ENCODE peak calls at places on chromosomes 4 and X, in four cellular contexts. T, W, F and M are unnamed samples.

GRCh38 chr4:130712038-130712437 is 1616.1 kb downstream of the C4orf33 start:
- DNase-seq in F (no peak), T (no peak), W (no peak), M (no peak)

GRCh38 chrX:141975839-141976238 is 72.1 kb downstream of the MAGEC1 start:
- DNase-seq in W (no peak), F (no peak), T (no peak), M (no peak)

GRCh38 chr4:90769251-90769650 is 642.1 kb downstream of the CCSER1 start:
- DNase-seq in W (no peak), T (no peak), F (no peak), M (no peak)

GRCh38 chr4:83285022-83285387 is 407 bp upstream of the COQ2 start:
- DNase-seq in W (no peak), T (no peak), F (no peak), M (peak)

GRCh38 chr4:170134821-170135220 is 45.1 kb upstream of the AADAT start:
- DNase-seq in W (no peak), T (no peak), F (no peak), M (no peak)

GRCh38 chrX:55695227-55696018 is 22.1 kb upstream of the RRAGB start:
- DNase-seq in T (no peak), W (no peak), F (no peak), M (no peak)

GRCh38 chr4:186009976-186010375 is 59.0 kb upstream of the TLR3 start:
- DNase-seq in W (no peak), F (no peak), T (no peak), M (no peak)

GRCh38 chr4:76445911-76446310 is 10.9 kb downstream of the SHROOM3 start:
- DNase-seq in W (no peak), T (no peak), F (no peak), M (no peak)

GRCh38 chrX:30310429-30311206 is 1.4 kb upstream of the NR0B1 start:
- DNase-seq in F (no peak), W (no peak), T (no peak), M (no peak)

GRCh38 chrX:48471504-48471903 is 1.4 kb upstream of the SLC38A5 start:
- DNase-seq in W (no peak), T (no peak), F (no peak), M (no peak)

GRCh38 chr4:168486961-168487820 is 6.9 kb upstream of the DDX60L start:
- DNase-seq in W (no peak), T (no peak), F (no peak), M (peak)

GRCh38 chr4:2078584-2078983 is 19.5 kb downstream of the NAT8L start:
- DNase-seq in F (no peak), T (no peak), W (peak), M (no peak)

DNA sequence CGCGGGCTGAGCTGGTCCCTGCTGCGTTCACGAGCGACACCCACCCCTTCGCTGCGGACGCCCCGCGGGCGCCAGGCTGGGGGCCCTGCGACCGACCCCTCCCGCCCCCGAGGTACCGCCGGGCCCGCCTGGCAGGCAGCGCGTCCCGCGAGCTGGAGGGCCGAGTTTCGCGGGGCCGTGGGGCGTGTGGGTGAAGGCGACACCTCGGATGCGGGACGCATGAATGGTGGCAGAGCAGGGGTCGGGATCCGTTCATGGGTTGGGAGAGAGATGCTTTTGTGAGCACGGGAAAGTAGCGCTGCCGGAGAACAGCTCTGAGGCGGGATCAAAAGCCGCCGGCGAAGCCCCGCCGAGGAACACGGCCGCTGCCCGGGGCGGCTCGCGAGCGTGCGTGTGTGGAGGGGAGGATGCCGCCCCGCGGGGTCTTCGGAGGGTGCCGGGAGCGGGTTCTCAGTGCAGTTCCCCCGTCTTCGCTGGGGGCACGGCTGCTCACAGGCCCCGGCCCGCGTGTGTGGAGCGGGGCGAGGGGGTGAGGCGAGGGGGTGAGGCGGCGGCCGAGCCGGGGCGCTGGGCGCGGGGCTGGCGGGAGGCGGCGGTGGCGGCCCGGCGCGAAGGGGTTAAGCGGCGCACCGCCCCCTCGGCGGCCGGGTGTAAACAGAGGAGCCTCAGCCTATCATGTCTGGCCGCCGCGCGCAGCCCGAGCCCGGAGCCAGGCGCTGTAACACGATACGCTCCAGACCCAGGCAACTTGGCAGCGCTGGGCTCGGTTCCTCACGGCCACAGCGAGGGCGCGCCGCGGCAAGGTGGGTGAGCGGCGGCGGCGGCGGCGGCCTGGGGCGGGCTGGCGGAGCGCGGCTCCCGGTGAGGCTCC is 205.3 kb downstream of the TENM3 start:
- DNase-seq in T (peak), W (peak), F (peak), M (peak)
- TF ChIP-seq POLR2A in T (peak), W (peak), F (no peak), M (no peak)

DNA sequence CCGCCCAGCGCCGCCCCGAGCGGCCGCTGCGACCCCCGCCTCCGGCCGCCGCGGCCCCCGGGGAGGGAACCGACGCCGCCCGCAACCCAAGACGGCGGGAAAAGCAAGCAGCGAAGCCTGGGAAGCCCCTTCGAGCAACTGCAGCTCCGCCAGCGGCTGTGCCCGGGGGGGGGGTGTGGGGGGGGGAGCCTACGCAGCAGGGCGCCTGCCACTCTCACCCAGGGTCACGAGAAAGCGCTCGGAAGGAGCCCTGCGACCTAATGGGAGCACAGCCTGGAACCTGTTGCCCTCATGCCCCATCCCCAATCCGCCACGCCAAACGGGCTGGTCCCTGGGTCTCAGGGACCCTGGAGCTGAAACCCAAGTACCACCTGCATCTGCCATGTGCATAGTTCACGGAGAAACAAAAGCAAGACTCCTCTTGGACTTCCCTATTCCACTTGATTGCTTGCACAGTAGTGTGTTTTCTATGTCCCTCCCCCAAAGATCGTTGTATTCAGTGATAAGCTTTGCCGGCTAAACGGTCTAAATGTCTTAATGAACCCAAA is 318 bp upstream of the GAB3 start:
- DNase-seq in W (peak), F (no peak), T (no peak), M (no peak)
- TF ChIP-seq POLR2A in W (no peak), F (no peak), T (no peak), M (no peak)

GRCh38 chrX:106802388-106803275 is at the start of gene TBC1D8B:
- DNase-seq in T (no peak), W (peak), F (peak), M (peak)

DNA sequence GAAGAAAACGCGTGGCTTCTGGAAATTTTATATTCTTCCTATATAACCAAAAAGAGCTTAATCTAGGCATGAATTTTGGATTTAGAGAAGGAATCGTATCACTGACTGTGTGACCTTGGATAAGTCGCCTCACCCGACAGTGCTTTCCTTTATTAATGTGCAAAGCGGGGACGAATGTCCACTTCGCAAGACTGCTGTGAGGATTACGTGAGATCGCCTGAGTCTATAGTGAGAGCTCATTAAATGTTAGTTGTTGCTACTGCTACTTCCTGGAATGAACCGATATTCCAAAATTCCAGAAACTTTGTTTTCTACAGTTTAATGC is 448 bp upstream of the TBC1D8B start:
- DNase-seq in W (no peak), F (no peak), T (no peak), M (no peak)
- TF ChIP-seq POLR2A in W (no peak), F (no peak), T (no peak), M (no peak)

DNA sequence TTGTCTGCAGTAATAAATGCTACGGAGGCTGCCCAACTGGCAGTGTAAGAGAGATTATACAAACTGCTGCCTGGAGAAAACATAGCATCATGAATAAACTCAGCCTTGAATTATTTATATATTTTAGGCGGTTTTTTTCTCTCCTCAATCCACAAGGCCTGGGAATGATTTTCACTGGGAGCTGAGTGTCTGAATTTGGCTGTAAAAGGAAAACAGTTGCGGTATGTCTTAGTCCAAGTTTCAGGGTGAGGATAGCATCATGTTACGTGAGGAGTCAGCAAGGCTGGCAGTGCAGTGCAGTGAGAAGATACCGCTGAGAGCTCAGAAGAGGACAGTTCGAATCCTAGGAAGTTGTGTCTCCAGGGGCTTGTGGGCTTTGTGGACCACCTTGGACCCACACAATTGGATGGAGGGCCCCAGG is 291.5 kb upstream of the BOD1L1 start:
- DNase-seq in T (no peak), W (no peak), F (no peak), M (no peak)
- TF ChIP-seq POLR2A in T (no peak), W (no peak), F (no peak), M (no peak)

DNA sequence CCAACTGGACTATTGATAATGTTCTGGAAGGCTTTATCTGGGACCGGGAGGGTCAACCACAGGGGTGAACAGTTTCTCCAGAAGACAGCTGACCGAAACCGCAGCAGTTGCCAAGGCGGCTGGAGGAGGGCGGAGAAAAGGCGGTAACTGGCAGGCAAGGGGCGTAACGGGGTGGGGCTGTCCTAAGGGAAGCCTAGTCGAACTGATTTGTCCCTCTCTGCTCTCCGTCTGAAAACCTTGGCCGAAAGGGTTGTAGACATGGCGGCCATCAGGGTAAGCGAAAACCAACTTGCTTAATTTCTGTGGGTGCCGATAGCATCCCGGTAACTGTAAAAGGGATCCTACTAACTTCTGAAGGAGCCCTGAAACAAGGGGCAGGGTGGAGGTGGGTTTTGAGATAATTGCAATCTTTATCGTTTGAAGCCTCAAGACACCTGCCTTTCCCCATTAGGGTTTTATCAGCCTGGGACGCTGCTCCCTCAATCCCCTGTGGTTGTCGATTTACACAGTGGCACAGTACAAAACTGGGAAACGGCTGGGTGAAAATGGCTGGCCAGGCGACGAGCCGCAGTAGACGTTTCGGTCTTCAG is at the start of gene APOOL:
- DNase-seq in T (peak), F (peak), W (peak), M (peak)
- TF ChIP-seq POLR2A in T (no peak), F (no peak), W (no peak), M (peak)

GRCh38 chr4:101135371-101136010 is 211.8 kb downstream of the PPP3CA start:
- DNase-seq in F (no peak), T (no peak), W (no peak), M (no peak)
- TF ChIP-seq POLR2A in F (no peak), T (no peak), W (no peak), M (no peak)

GRCh38 chr4:17578482-17578891 is 1.5 kb downstream of the LAP3 start:
- DNase-seq in F (no peak), T (no peak), W (no peak), M (peak)
- TF ChIP-seq POLR2A in F (no peak), T (no peak), W (no peak), M (no peak)